ENCODE peak calls at places on chromosomes 1 and 21, in four cellular contexts. F is endothelial cell of umbilical vein, U is K562, Z is HCT116. P is an unnamed sample.

GRCh38 chr1:214545293-214545692 is 6.1 kb downstream of the PTPN14 start:
- DNase-seq in F (no peak), U (no peak), Z (no peak), P (no peak)

GRCh38 chr1:53731779-53732305 is 7.1 kb downstream of the GLIS1 start:
- DNase-seq in F (no peak), U (no peak), Z (no peak), P (no peak)

GRCh38 chr1:61182049-61182448 is 99.7 kb downstream of the NFIA start:
- DNase-seq in F (peak), U (no peak), Z (no peak), P (no peak)

GRCh38 chr1:44408181-44409018 is 3.3 kb downstream of the RNF220 start:
- DNase-seq in F (no peak), U (no peak), Z (no peak), P (peak)

GRCh38 chr1:16461681-16462080 is 21.2 kb downstream of the NECAP2 start:
- DNase-seq in F (no peak), U (no peak), Z (no peak), P (no peak)

GRCh38 chr1:241413386-241413785 is 56.4 kb upstream of the RGS7 start:
- DNase-seq in F (peak), U (no peak), Z (no peak), P (no peak)

GRCh38 chr1:89089962-89090361 is 25.0 kb upstream of the GBP1 start:
- DNase-seq in F (no peak), U (no peak), Z (no peak), P (no peak)

GRCh38 chr1:30492451-30492850 is 230.9 kb downstream of the MATN1 start:
- DNase-seq in F (no peak), U (no peak), Z (no peak), P (no peak)

GRCh38 chr1:25206201-25206600 is 26.1 kb downstream of the SYF2 start:
- DNase-seq in F (no peak), U (no peak), Z (no peak), P (no peak)

GRCh38 chr1:168437821-168438220 is 106.0 kb downstream of the XCL2 start:
- DNase-seq in F (no peak), U (no peak), Z (no peak), P (no peak)

GRCh38 chr1:245412301-245412700 is 257.5 kb downstream of the KIF26B start:
- DNase-seq in F (no peak), U (no peak), Z (no peak), P (no peak)

GRCh38 chr21:36860736-36861594 is 105.5 kb downstream of the HLCS start:
- DNase-seq in F (peak), U (peak), Z (no peak), P (peak)

GRCh38 chr1:231420959-231421615 is 1.0 kb downstream of the EGLN1 start:
- DNase-seq in F (peak), U (peak), Z (no peak), P (no peak)

GRCh38 chr1:84083321-84083720 is 60.8 kb upstream of the PRKACB start:
- DNase-seq in F (no peak), U (no peak), Z (no peak), P (no peak)

GRCh38 chr1:234970731-234971476 is 157.7 kb downstream of the TOMM20 start:
- DNase-seq in F (peak), U (no peak), Z (no peak), P (peak)
- TF ChIP-seq POLR2A in F (no peak), U (no peak), Z (no peak), P (peak)

GRCh38 chr1:4396571-4396970 is 257.8 kb upstream of the AJAP1 start:
- DNase-seq in F (no peak), U (no peak), Z (no peak), P (no peak)

GRCh38 chr1:4397196-4397595 is 257.2 kb upstream of the AJAP1 start:
- DNase-seq in F (no peak), U (no peak), Z (no peak), P (no peak)

GRCh38 chr1:4395676-4396075 is 258.7 kb upstream of the AJAP1 start:
- DNase-seq in F (no peak), U (no peak), Z (no peak), P (no peak)

GRCh38 chr1:4395158-4395557 is 259.3 kb upstream of the AJAP1 start:
- DNase-seq in F (no peak), U (no peak), Z (no peak), P (no peak)

GRCh38 chr1:4394366-4394765 is 260.0 kb upstream of the AJAP1 start:
- DNase-seq in F (no peak), U (no peak), Z (no peak), P (no peak)
- TF ChIP-seq EZH2 in F (no peak), U (no peak), Z (no peak), P (no peak)

DNA sequence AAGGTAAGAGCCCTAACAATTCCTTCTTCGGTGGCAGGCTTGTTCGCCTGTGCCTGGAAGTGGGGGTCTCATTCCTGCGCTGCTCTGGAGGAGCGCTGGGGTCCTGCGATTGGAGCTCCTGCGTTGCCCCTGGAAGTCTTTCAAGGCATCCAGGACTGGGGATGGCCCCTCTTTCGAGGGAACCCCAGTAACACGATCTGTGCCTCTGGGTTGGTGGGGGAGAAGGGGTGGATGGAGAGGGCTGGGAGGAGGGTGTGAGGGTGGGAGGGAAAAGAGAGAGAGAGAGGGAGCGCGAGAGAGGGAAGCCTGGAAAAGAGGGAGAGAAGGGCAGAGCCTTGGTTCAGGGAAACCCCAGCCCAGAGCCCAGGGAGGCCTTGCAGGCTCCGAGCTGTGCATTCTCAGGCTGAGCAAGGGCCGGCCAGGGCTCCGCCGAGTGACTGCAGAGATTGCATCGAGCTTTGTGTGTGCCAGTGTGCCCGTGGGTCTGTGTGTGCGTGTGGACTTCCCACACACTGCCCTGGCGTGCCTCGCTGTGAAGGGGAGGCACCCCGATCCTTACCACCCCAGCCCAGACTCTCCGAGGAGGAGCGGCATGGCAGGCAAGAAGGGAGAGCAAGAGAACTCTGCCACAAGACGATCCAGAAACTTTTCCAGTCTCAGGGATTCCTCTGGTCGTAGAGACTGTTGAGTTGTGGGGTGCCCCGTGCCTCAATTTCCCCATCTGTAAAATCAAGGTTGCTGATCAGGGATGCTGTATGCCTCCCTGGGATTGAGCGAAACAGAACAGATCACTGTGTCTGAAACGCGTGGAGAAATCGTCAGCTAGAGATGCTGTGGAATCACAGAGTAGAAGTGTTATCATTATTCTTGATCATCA is 609 bp downstream of the BCL9 start:
- DNase-seq in F (no peak), U (no peak), Z (no peak), P (no peak)
- TF ChIP-seq POLR2A in F (peak), U (no peak), Z (no peak), P (no peak)

GRCh38 chr1:117059334-117059677 is 820 bp upstream of the TTF2 start:
- DNase-seq in F (no peak), U (no peak), Z (peak), P (peak)

GRCh38 chr1:117058810-117059209 is 1.3 kb upstream of the TTF2 start:
- DNase-seq in F (no peak), U (no peak), Z (no peak), P (no peak)

GRCh38 chr1:117060441-117061317 is 553 bp downstream of the TTF2 start:
- DNase-seq in F (peak), U (peak), Z (peak), P (peak)

GRCh38 chr1:117061986-117062415 is 1.9 kb downstream of the TTF2 start:
- DNase-seq in F (no peak), U (no peak), Z (no peak), P (no peak)

DNA sequence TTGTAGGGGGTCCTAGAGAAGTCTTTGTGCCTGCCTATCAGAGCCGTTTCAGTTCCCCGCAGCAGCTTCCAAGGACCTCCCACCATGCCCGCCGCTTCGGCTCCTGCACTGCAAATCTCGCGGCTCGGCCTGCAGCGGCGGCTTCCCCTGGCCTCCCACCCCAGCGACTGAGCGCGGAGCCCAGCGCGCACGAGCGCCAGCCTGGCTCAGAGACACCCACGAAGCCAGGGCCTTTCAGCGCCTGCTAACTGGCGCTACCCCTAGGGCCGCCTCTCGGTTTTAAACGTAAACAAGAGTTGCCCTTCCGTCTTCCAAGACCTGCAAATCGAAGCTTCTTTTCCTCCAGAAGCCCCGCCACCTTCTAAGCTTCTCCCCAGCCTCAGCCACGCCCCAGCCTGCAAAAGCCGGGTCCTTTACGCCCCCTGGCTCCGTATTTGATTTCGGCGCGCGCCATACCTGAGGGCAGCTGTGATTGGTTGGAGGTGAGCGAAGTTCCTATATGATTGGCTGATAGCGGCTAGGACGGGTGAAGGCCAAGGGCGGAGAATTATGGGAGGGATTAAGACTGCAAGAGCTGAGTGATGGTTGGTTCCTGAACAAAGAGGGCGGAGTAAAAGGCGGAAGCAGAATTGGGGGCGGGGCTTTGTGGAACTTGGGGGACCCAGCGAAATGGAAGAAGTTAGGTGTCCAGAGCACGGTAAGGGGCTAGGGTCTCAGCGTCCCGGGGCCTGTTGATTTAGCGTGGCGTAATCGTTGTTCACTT is at the start of gene TTF2:
- DNase-seq in F (peak), U (peak), Z (peak), P (peak)
- TF ChIP-seq EZH2 in F (no peak), U (no peak), Z (no peak), P (no peak)

DNA sequence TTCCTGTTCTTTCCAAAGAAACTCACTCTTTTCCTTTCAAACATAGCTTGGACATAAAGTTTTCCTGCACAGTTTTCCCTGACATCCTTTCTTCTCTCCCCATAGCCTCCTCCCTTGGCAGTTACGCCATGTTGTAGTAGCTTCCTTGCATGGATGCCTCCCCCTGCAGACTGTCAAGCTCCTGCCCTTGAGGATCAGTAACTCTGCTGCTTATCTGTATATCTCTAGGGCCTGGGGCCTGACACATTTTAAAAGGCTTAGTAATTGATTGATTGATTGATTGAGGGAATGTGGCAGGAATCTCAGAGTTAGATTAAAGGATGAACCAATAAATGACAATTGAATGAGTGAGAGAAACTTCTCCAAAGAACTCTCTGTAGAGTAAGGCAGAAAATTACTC is 143.7 kb downstream of the NEK7 start:
- DNase-seq in F (no peak), U (no peak), Z (no peak), P (no peak)
- TF ChIP-seq POLR2A in F (no peak), U (no peak), Z (no peak), P (no peak)

P was measured in HepG2.